ENCODE peak calls at places on chromosomes 16 and 17, in nine cellular contexts. I is SW480, E is cardiac muscle cell, B is anterior cingulate cortex, F is OCI-LY7, R is GM12864, D is NCI-H460, Y is memory B cell, H is immature natural killer cell. Q is an unnamed sample.

GRCh38 chr16:84190731-84191388 is at the start of gene ADAD2:
- DNase-seq in I (no peak), E (no peak), B (no peak), Y (no peak), D (no peak), H (no peak), R (no peak), F (no peak), Q (no peak)

GRCh38 chr16:53435066-53435688 is 906 bp downstream of the RBL2 start:
- DNase-seq in E (peak), Y (peak), F (peak), B (peak), I (peak), D (peak), H (peak), R (peak), Q (peak)

GRCh38 chr17:7781467-7781866 is 52.5 kb upstream of the KDM6B start:
- DNase-seq in E (peak), Y (no peak), D (no peak), R (peak), B (no peak), F (peak), H (no peak), I (no peak), Q (no peak)

GRCh38 chr16:22322741-22323140 is 25.5 kb downstream of the POLR3E start:
- DNase-seq in B (no peak), Y (no peak), I (no peak), F (no peak), H (no peak), E (no peak), R (no peak), D (no peak), Q (no peak)

GRCh38 chr17:16491703-16492612 is at the start of gene LRRC75A:
- DNase-seq in R (no peak), D (peak), Y (peak), H (peak), I (peak), E (peak), F (no peak), B (no peak), Q (peak)

GRCh38 chr17:28492352-28493310 is 13.5 kb upstream of the FOXN1 start:
- DNase-seq in D (no peak), H (no peak), E (peak), B (no peak), F (peak), Y (no peak), R (no peak), I (peak), Q (no peak)

GRCh38 chr17:59435238-59435637 is 103.8 kb downstream of the YPEL2 start:
- DNase-seq in D (peak), E (peak), R (no peak), F (no peak), B (no peak), Y (no peak), H (no peak), I (peak), Q (no peak)

GRCh38 chr17:78736526-78737079 is 45.5 kb downstream of the CYTH1 start:
- DNase-seq in R (peak), D (peak), I (peak), E (no peak), F (peak), H (peak), Y (peak), B (no peak), Q (peak)

GRCh38 chr16:53282975-53283946 is 151.0 kb upstream of the RBL2 start:
- DNase-seq in B (no peak), E (peak), F (peak), Y (no peak), D (peak), I (peak), H (peak), R (no peak), Q (no peak)

GRCh38 chr17:61393904-61394629 is 5.6 kb upstream of the TBX2 start:
- DNase-seq in D (no peak), Y (no peak), F (no peak), H (no peak), E (peak), B (no peak), R (no peak), I (no peak), Q (no peak)

GRCh38 chr17:4735825-4736651 is 3.6 kb upstream of the ZMYND15 start:
- DNase-seq in Y (no peak), F (no peak), D (no peak), H (no peak), I (no peak), R (no peak), B (no peak), E (peak), Q (no peak)

GRCh38 chr17:12007466-12007865 is 10.2 kb upstream of the ZNF18 start:
- DNase-seq in R (no peak), B (no peak), Y (no peak), H (no peak), I (no peak), D (no peak), E (no peak), F (no peak), Q (no peak)

GRCh38 chr17:8781784-8782575 is 17.2 kb downstream of the MFSD6L start:
- DNase-seq in R (no peak), Y (no peak), B (no peak), F (no peak), D (no peak), I (no peak), E (no peak), H (no peak), Q (no peak)

GRCh38 chr17:65531508-65532431 is 29.7 kb downstream of the AXIN2 start:
- DNase-seq in F (no peak), E (peak), Y (no peak), H (no peak), I (no peak), B (no peak), R (no peak), D (no peak), Q (no peak)

GRCh38 chr17:65371702-65372101 is 189.7 kb downstream of the AXIN2 start:
- DNase-seq in D (no peak), I (no peak), F (no peak), R (no peak), H (no peak), B (no peak), Y (no peak), E (no peak), Q (no peak)

GRCh38 chr16:67104061-67104460 is 5.7 kb upstream of the PHAF1 start:
- DNase-seq in E (peak), Y (no peak), D (peak), B (no peak), F (no peak), H (no peak), I (peak), R (no peak), Q (no peak)

GRCh38 chr16:9183682-9184353 is 92.4 kb downstream of the HAPSTR1 start:
- DNase-seq in R (no peak), H (no peak), I (no peak), D (no peak), F (no peak), E (no peak), Y (no peak), B (no peak), Q (no peak)

GRCh38 chr17:49987681-49988441 is 7.2 kb downstream of the DLX3 start:
- DNase-seq in B (no peak), F (no peak), D (no peak), Y (no peak), I (peak), H (no peak), R (no peak), E (peak), Q (no peak)

GRCh38 chr16:49663081-49664057 is 192.5 kb downstream of the ZNF423 start:
- DNase-seq in R (no peak), B (no peak), F (no peak), Y (no peak), H (no peak), E (peak), D (no peak), I (no peak), Q (no peak)

GRCh38 chr16:67100569-67101300 is 9.0 kb upstream of the PHAF1 start:
- DNase-seq in E (peak), I (no peak), F (peak), B (no peak), H (no peak), R (no peak), D (peak), Y (no peak), Q (no peak)

GRCh38 chr17:66493283-66494019 is 191.0 kb downstream of the PRKCA start:
- DNase-seq in F (no peak), I (no peak), B (no peak), H (no peak), E (peak), R (no peak), D (no peak), Y (no peak), Q (no peak)

GRCh38 chr17:83064732-83065659 is 14.4 kb upstream of the METRNL start:
- DNase-seq in R (no peak), B (no peak), I (peak), E (no peak), D (no peak), Y (no peak), H (no peak), F (no peak), Q (no peak)

GRCh38 chr16:21172650-21173049 is 14.2 kb downstream of the LDAF1 start:
- DNase-seq in I (no peak), E (no peak), R (no peak), F (no peak), B (no peak), H (no peak), Y (no peak), D (no peak), Q (no peak)

GRCh38 chr17:35429702-35430101 is 2.6 kb downstream of the SLFN12 start:
- DNase-seq in F (no peak), E (no peak), H (no peak), I (no peak), Y (no peak), D (no peak), B (no peak), R (no peak), Q (no peak)

GRCh38 chr17:43027091-43028032 is 2.3 kb downstream of the RND2 start:
- DNase-seq in B (no peak), E (no peak), H (no peak), F (no peak), Y (no peak), I (no peak), R (no peak), D (no peak), Q (no peak)

GRCh38 chr16:49788505-49788904 is 67.4 kb downstream of the ZNF423 start:
- DNase-seq in D (no peak), H (no peak), I (no peak), F (no peak), R (no peak), E (peak), B (no peak), Y (no peak), Q (no peak)

GRCh38 chr17:21085707-21086106 is 41.1 kb upstream of the DHRS7B start:
- DNase-seq in H (no peak), I (no peak), B (no peak), F (no peak), Y (no peak), R (no peak), E (no peak), D (no peak), Q (no peak)